ENCODE peak calls at places on chromosomes 6 and 20, in seven cellular contexts. J is heart left ventricle, I is HCT116, K is AG04450, B is vagina, C is colonic mucosa, Q is MM.1S. F is an unnamed sample.

GRCh38 chr6:80742481-80742880 is 636.0 kb downstream of the BCKDHB start:
- DNase-seq in J (no peak), I (peak; percentile 35), K (no peak), B (no peak), C (no peak), Q (peak; percentile 51), F (no peak)

GRCh38 chr6:31651602-31652191 is 764 bp downstream of the BAG6 start:
- DNase-seq in J (peak; percentile 82), I (peak; percentile 55), K (no peak), B (peak; percentile 96), C (peak; percentile 78), Q (peak; percentile 51), F (no peak)

GRCh38 chr20:64166712-64167615 is 2.7 kb downstream of the MYT1 start:
- DNase-seq in J (no peak), I (no peak), K (no peak), B (no peak), C (no peak), Q (no peak), F (no peak)

GRCh38 chr6:137145421-137145820 is 28.0 kb downstream of the IL22RA2 start:
- DNase-seq in J (no peak), I (no peak), K (no peak), B (no peak), C (no peak), Q (no peak), F (no peak)

GRCh38 chr6:98787401-98787800 is 47.0 kb upstream of the POU3F2 start:
- DNase-seq in J (no peak), I (no peak), K (no peak), B (no peak), C (no peak), Q (no peak), F (no peak)

GRCh38 chr20:57392512-57393271 is 1.5 kb downstream of the RBM38 start:
- DNase-seq in J (peak; percentile 82), I (no peak), K (no peak), B (no peak), C (peak; percentile 63), Q (peak; percentile 90), F (peak; percentile 61)

GRCh38 chr20:20719411-20719810 is 7.0 kb upstream of the RALGAPA2 start:
- DNase-seq in J (no peak), I (no peak), K (no peak), B (peak; percentile 29), C (no peak), Q (no peak), F (no peak)

GRCh38 chr6:28772480-28773381 is 151.1 kb downstream of the TRIM27 start:
- DNase-seq in J (no peak), I (peak; percentile 58), K (no peak), B (no peak), C (no peak), Q (no peak), F (no peak)

GRCh38 chr6:138378463-138378862 is 758 bp downstream of the SMIM28 start:
- DNase-seq in J (no peak), I (no peak), K (no peak), B (no peak), C (no peak), Q (no peak), F (no peak)

GRCh38 chr6:17086469-17086868 is 15.4 kb upstream of the STMND1 start:
- DNase-seq in J (no peak), I (peak; percentile 75), K (peak; percentile 50), B (no peak), C (peak; percentile 65), Q (peak; percentile 24), F (no peak)

GRCh38 chr20:22796465-22797077 is 212.2 kb upstream of the FOXA2 start:
- DNase-seq in J (no peak), I (no peak), K (peak; percentile 11), B (no peak), C (no peak), Q (no peak), F (no peak)

GRCh38 chr20:56343861-56344381 is 14.9 kb upstream of the FAM210B start:
- DNase-seq in J (peak; percentile 37), I (no peak), K (no peak), B (no peak), C (no peak), Q (peak; percentile 59), F (peak; percentile 41)

GRCh38 chr6:91317247-91317646 is 730.4 kb upstream of the MAP3K7 start:
- DNase-seq in J (no peak), I (no peak), K (no peak), B (no peak), C (no peak), Q (no peak), F (no peak)

DNA sequence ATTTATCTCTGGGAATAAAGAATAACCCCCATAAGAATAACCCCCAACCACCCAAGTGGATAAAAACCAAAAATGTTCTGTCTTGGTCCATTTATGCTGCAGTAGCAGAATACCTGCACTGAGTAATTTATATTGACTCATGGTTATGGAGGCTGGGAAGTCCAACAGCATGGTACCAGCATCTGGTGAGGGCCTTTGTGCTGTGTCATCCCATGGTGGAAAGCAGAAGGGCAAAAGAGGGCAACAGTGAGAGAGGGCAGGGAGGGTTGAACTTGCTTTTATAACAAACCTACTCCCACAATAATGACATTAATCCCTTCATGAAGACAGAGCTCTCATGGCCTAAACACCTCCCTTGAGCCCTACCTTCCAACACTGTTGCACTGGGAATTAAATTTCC is 133.7 kb downstream of the ERMARD start:
- DNase-seq in J (no peak), I (no peak), K (no peak), B (no peak), C (no peak), Q (no peak), F (no peak)
- H3K27me3 ChIP-seq in J (peaks cover 12% of the 10 kb centered on the region), I (peaks cover 14% of the 10 kb centered on the region), K (no peaks in the 10 kb centered on the region), B (no peaks in the 10 kb centered on the region), C (no peaks in the 10 kb centered on the region), Q (peaks cover 3% of the 10 kb centered on the region), F (no peaks in the 10 kb centered on the region)

DNA sequence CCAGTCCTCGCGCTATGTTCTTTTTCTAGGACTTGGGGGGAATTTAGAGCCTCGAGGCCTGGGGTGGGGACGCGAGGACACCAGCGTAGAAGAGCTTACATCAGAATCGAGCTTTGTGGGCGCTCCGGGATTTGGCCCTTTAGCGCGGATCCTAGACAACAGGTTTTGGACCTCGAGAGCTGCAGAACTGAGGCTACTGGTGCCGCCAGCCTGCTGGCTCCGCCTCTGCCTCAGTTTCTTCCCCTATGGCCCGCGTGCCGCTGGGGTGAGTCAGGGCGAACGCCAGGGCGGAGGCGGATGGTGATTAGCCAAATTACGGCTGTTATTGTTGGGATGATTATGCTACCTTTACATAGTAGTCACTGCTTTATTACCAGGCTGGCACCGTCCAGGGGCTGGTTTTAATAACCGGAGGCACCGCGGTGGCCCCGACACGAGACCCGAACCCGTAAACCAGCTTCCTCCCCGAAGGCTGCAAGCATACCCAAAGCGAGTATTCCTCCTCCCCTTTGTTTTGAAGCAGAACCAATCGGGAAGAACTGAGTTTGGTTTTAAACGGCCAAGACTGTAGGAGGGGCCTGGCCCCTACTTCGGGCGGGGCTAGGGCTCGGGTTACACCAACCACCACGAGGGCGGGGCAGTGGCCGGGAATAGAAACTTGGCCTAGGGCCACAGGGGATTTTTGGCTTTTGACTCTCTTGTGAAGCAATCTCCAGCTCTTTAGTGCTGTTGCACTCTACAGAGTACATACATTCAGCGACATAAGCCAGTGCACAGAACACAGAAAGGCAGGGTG is 639 bp upstream of the GTPBP2 start:
- DNase-seq in J (peak; percentile 97), I (peak; percentile 95), K (peak; percentile 94), B (peak; percentile 98), C (peak; percentile 98), Q (peak; percentile 98), F (peak; percentile 97)
- TF ChIP-seq CTCF in J (no peak), I (no peak), K (no peak), B (no peak), C (no peak), Q (no peak), F (no peak)

GRCh38 chr20:46139243-46139889 is 21.3 kb downstream of the CD40 start:
- DNase-seq in J (no peak), I (no peak), K (no peak), B (no peak), C (no peak), Q (no peak), F (no peak)
- H3K9me3 ChIP-seq in J (no peaks in the 10 kb centered on the region), I (no peaks in the 10 kb centered on the region), K (no peaks in the 10 kb centered on the region), B (no peaks in the 10 kb centered on the region), C (no peaks in the 10 kb centered on the region), Q (no peaks in the 10 kb centered on the region), F (no peaks in the 10 kb centered on the region)

GRCh38 chr6:132973556-132973993 is 159.2 kb downstream of the RPS12 start:
- DNase-seq in J (no peak), I (no peak), K (no peak), B (no peak), C (no peak), Q (no peak), F (no peak)

GRCh38 chr6:132971676-132972075 is 157.3 kb downstream of the RPS12 start:
- DNase-seq in J (no peak), I (no peak), K (no peak), B (no peak), C (no peak), Q (no peak), F (no peak)

GRCh38 chr6:132972254-132972653 is 157.9 kb downstream of the RPS12 start:
- DNase-seq in J (no peak), I (no peak), K (no peak), B (no peak), C (no peak), Q (no peak), F (no peak)

GRCh38 chr6:132972971-132973370 is 158.6 kb downstream of the RPS12 start:
- DNase-seq in J (no peak), I (no peak), K (no peak), B (no peak), C (no peak), Q (peak; percentile 82), F (no peak)

GRCh38 chr6:132974122-132974521 is 159.8 kb downstream of the RPS12 start:
- DNase-seq in J (no peak), I (no peak), K (no peak), B (no peak), C (no peak), Q (no peak), F (no peak)
- H3K27me3 ChIP-seq in J (no peaks in the 10 kb centered on the region), I (peaks cover 9% of the 10 kb centered on the region), K (no peaks in the 10 kb centered on the region), B (no peaks in the 10 kb centered on the region), C (no peaks in the 10 kb centered on the region), Q (no peaks in the 10 kb centered on the region), F (no peaks in the 10 kb centered on the region)

DNA sequence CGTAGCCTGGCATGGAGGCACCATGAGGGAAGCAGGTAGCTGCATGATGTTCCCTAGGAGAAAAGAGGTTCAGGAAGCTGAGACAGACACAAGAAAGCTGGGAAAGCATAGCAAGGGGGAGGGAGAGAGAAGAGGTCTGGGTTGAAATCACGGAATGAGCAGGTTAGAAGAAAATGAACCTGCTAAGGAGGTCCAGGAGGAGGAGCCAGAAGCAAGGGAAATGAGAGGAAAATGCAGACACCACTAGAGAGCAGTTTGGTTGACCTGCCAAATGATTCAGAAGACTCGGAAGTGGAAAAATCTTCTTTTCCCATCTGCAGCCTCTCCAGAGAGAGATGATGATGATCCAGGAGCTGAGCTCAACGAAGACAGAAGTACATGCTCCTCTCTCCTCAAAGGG is 70.9 kb downstream of the VIP start:
- DNase-seq in J (no peak), I (peak; percentile 3), K (no peak), B (no peak), C (no peak), Q (no peak), F (no peak)
- TF ChIP-seq CTCF in J (no peak), I (no peak), K (no peak), B (no peak), C (no peak), Q (no peak), F (no peak)

GRCh38 chr6:315226-315625 is 22.9 kb downstream of the DUSP22 start:
- DNase-seq in J (no peak), I (no peak), K (no peak), B (no peak), C (no peak), Q (no peak), F (no peak)
- H3K9me3 ChIP-seq in J (no peaks in the 10 kb centered on the region), I (peaks cover 3% of the 10 kb centered on the region), K (peaks cover 30% of the 10 kb centered on the region), B (no peaks in the 10 kb centered on the region), C (no peaks in the 10 kb centered on the region), Q (no peaks in the 10 kb centered on the region), F (no peaks in the 10 kb centered on the region)